ENCODE peak calls at places on chromosomes 16 and 17, in eight cellular contexts. D is stimulated activated CD4-positive, alpha-beta T cell treated with anti-CD3 and anti-CD28 coated beads, Interleukin-15, amount 100 ng/mL, for 1 hour; L is Daoy; S is NCI-H2081; W is GM12865; J is AG08395; O is NCI-H1105 treated with DMSO at 0.1 percent for 48 hours; G is mucosa of gallbladder. X is an unnamed sample.

GRCh38 chr17:21419299-21420239 is 43.4 kb downstream of the KCNJ12 start:
- DNase-seq in D (no peak), L (no peak), S (no peak), W (no peak), J (no peak), O (no peak), G (no peak), X (no peak)

GRCh38 chr17:76013377-76013932 is 12.8 kb downstream of the CDK3 start:
- DNase-seq in D (no peak), L (no peak), S (no peak), W (no peak), J (no peak), O (no peak), G (no peak), X (no peak)

GRCh38 chr17:73015722-73016276 is 76.7 kb downstream of the SLC39A11 start:
- DNase-seq in D (no peak), L (no peak), S (no peak), W (no peak), J (no peak), O (no peak), G (no peak), X (no peak)

GRCh38 chr17:82078433-82078832 is 12.8 kb upstream of the DUS1L start:
- DNase-seq in D (no peak), L (no peak), S (no peak), W (no peak), J (no peak), O (no peak), G (no peak), X (no peak)

GRCh38 chr17:3685174-3685812 is 10.7 kb downstream of the P2RX5 start:
- DNase-seq in D (no peak), L (no peak), S (no peak), W (no peak), J (no peak), O (no peak), G (no peak), X (no peak)

GRCh38 chr17:39737761-39738567 is at the start of gene GRB7:
- DNase-seq in D (no peak), L (no peak), S (peak; percentile 93), W (no peak), J (no peak), O (peak; percentile 80), G (peak; percentile 82), X (no peak)

GRCh38 chr16:22233050-22233405 is 26.9 kb downstream of the EEF2K start:
- DNase-seq in D (no peak), L (no peak), S (no peak), W (no peak), J (no peak), O (no peak), G (no peak), X (no peak)

GRCh38 chr17:39553326-39553945 is 54.3 kb downstream of the NEUROD2 start:
- DNase-seq in D (no peak), L (peak; percentile 53), S (no peak), W (no peak), J (peak; percentile 52), O (no peak), G (no peak), X (peak; percentile 50)

GRCh38 chr17:4147751-4148310 is 4.8 kb downstream of the CYB5D2 start:
- DNase-seq in D (no peak), L (no peak), S (no peak), W (no peak), J (peak; percentile 31), O (no peak), G (no peak), X (no peak)

GRCh38 chr16:23587726-23588125 is 8.4 kb downstream of the NDUFAB1 start:
- DNase-seq in D (no peak), L (peak; percentile 45), S (no peak), W (no peak), J (peak; percentile 80), O (no peak), G (no peak), X (peak; percentile 88)

GRCh38 chr16:12896562-12896961 is 4.8 kb upstream of the SHISA9 start:
- DNase-seq in D (no peak), L (peak; percentile 20), S (no peak), W (peak; percentile 57), J (peak; percentile 15), O (no peak), G (no peak), X (peak; percentile 61)

GRCh38 chr16:88506723-88507122 is 53.6 kb downstream of the ZFPM1 start:
- DNase-seq in D (no peak), L (no peak), S (no peak), W (no peak), J (no peak), O (no peak), G (no peak), X (no peak)

X was measured in M059J.